ENCODE peak calls at places on chromosome 5, in nine cellular contexts. L is H1; M is cerebellar cortex; Y is activated T-cell treated with anti-CD3 and anti-CD28 coated beads, Interleukin-2, amount 50 U/mL, for 4 hours; N is HTR-8/SVneo; J is activated naive CD4-positive, alpha-beta T cell treated with Interleukin-2 at 50 U/mL for 16 hours; F is PC-3; K is GM12891; D is HEK293T. E is an unnamed sample.

GRCh38 chr5:127472700-127473099 is 44.7 kb upstream of the PRRC1 start:
- DNase-seq in L (no peak), M (no peak), Y (no peak), N (no peak), J (no peak), F (no peak), K (no peak), D (no peak), E (no peak)

GRCh38 chr5:91162534-91163381 is 220.4 kb downstream of the ARRDC3 start:
- DNase-seq in L (no peak), M (no peak), Y (peak), N (peak), J (peak), F (peak), K (peak), D (no peak), E (peak)

GRCh38 chr5:171806976-171807823 is 21.6 kb downstream of the SMIM23 start:
- DNase-seq in L (no peak), M (no peak), Y (no peak), N (no peak), J (no peak), F (peak), K (no peak), D (peak), E (no peak)

GRCh38 chr5:10690460-10690859 is 70.6 kb downstream of the DAP start:
- DNase-seq in L (no peak), M (no peak), Y (no peak), N (no peak), J (no peak), F (no peak), K (no peak), D (no peak), E (no peak)

GRCh38 chr5:122081541-122081940 is 3.5 kb upstream of the LOX start:
- DNase-seq in L (no peak), M (no peak), Y (no peak), N (no peak), J (no peak), F (no peak), K (no peak), D (no peak), E (no peak)

GRCh38 chr5:12794476-12795332 is 890.5 kb upstream of the CTNND2 start:
- DNase-seq in L (no peak), M (no peak), Y (no peak), N (no peak), J (no peak), F (no peak), K (no peak), D (no peak), E (no peak)

GRCh38 chr5:179166171-179166885 is 106.2 kb downstream of the ZNF354C start:
- DNase-seq in L (no peak), M (no peak), Y (no peak), N (no peak), J (no peak), F (no peak), K (no peak), D (no peak), E (no peak)

GRCh38 chr5:140725799-140726471 is 25.7 kb downstream of the ZMAT2 start:
- DNase-seq in L (peak), M (peak), Y (peak), N (peak), J (peak), F (no peak), K (peak), D (peak), E (peak)

GRCh38 chr5:147956064-147956841 is 49.9 kb upstream of the C5orf46 start:
- DNase-seq in L (no peak), M (no peak), Y (no peak), N (no peak), J (no peak), F (peak), K (no peak), D (no peak), E (no peak)

GRCh38 chr5:39709032-39709431 is 284.3 kb upstream of the DAB2 start:
- DNase-seq in L (no peak), M (no peak), Y (no peak), N (no peak), J (no peak), F (no peak), K (no peak), D (no peak), E (no peak)

GRCh38 chr5:90518666-90519065 is 10.7 kb downstream of the LYSMD3 start:
- DNase-seq in L (no peak), M (no peak), Y (no peak), N (no peak), J (no peak), F (peak), K (no peak), D (no peak), E (no peak)

GRCh38 chr5:128669803-128670202 is 131.8 kb upstream of the FBN2 start:
- DNase-seq in L (no peak), M (no peak), Y (no peak), N (no peak), J (no peak), F (peak), K (no peak), D (no peak), E (no peak)

GRCh38 chr5:1985781-1986180 is 103.1 kb upstream of the IRX4 start:
- DNase-seq in L (no peak), M (no peak), Y (no peak), N (no peak), J (no peak), F (no peak), K (no peak), D (no peak), E (no peak)

GRCh38 chr5:134003064-134003956 is 1.5 kb downstream of the VDAC1 start:
- DNase-seq in L (no peak), M (no peak), Y (no peak), N (no peak), J (peak), F (peak), K (no peak), D (no peak), E (no peak)

GRCh38 chr5:42564689-42565356 is 141.6 kb downstream of the GHR start:
- DNase-seq in L (no peak), M (no peak), Y (no peak), N (no peak), J (no peak), F (peak), K (no peak), D (no peak), E (no peak)

GRCh38 chr5:129945031-129945430 is 40.8 kb downstream of the CHSY3 start:
- DNase-seq in L (no peak), M (no peak), Y (no peak), N (no peak), J (no peak), F (no peak), K (no peak), D (no peak), E (no peak)

GRCh38 chr5:53338971-53339370 is 141.5 kb upstream of the FST start:
- DNase-seq in L (no peak), M (no peak), Y (no peak), N (no peak), J (no peak), F (no peak), K (no peak), D (no peak), E (no peak)

GRCh38 chr5:31759925-31760324 is 121.0 kb downstream of the PDZD2 start:
- DNase-seq in L (no peak), M (no peak), Y (no peak), N (no peak), J (no peak), F (no peak), K (no peak), D (no peak), E (no peak)

GRCh38 chr5:178449163-178450060 is 140.8 kb downstream of the COL23A1 start:
- DNase-seq in L (no peak), M (peak), Y (no peak), N (no peak), J (no peak), F (no peak), K (no peak), D (no peak), E (no peak)

GRCh38 chr5:38404667-38405276 is 146.4 kb downstream of the EGFLAM start:
- DNase-seq in L (peak), M (no peak), Y (no peak), N (no peak), J (no peak), F (peak), K (no peak), D (peak), E (no peak)

GRCh38 chr5:130337179-130337888 is 433.1 kb downstream of the CHSY3 start:
- DNase-seq in L (no peak), M (no peak), Y (no peak), N (peak), J (no peak), F (peak), K (no peak), D (no peak), E (no peak)

GRCh38 chr5:85931220-85931619 is 686.5 kb upstream of the COX7C start:
- DNase-seq in L (no peak), M (no peak), Y (no peak), N (no peak), J (no peak), F (peak), K (no peak), D (no peak), E (no peak)

GRCh38 chr5:15021286-15022046 is 149.9 kb upstream of the ANKH start:
- DNase-seq in L (no peak), M (no peak), Y (no peak), N (peak), J (no peak), F (peak), K (no peak), D (no peak), E (no peak)

GRCh38 chr5:1874348-1874747 is 8.4 kb downstream of the IRX4 start:
- DNase-seq in L (no peak), M (no peak), Y (no peak), N (no peak), J (no peak), F (no peak), K (no peak), D (no peak), E (no peak)

GRCh38 chr5:141650851-141651727 is at the start of gene FCHSD1:
- DNase-seq in L (peak), M (peak), Y (peak), N (peak), J (peak), F (peak), K (peak), D (peak), E (peak)

GRCh38 chr5:72723584-72723983 is 92.9 kb upstream of the TNPO1 start:
- DNase-seq in L (no peak), M (no peak), Y (no peak), N (no peak), J (no peak), F (peak), K (no peak), D (no peak), E (no peak)

GRCh38 chr5:9851458-9851857 is 221.3 kb upstream of the TAS2R1 start:
- DNase-seq in L (no peak), M (peak), Y (no peak), N (peak), J (no peak), F (peak), K (no peak), D (no peak), E (no peak)

GRCh38 chr5:169876376-169876775 is 103.9 kb downstream of the INSYN2B start:
- DNase-seq in L (no peak), M (no peak), Y (no peak), N (no peak), J (no peak), F (no peak), K (no peak), D (no peak), E (no peak)

GRCh38 chr5:177129206-177129605 is 4.4 kb upstream of the NSD1 start:
- DNase-seq in L (no peak), M (no peak), Y (no peak), N (no peak), J (no peak), F (peak), K (no peak), D (no peak), E (no peak)

GRCh38 chr5:28516657-28517175 is 1478.3 kb upstream of the CDH9 start:
- DNase-seq in L (no peak), M (no peak), Y (no peak), N (no peak), J (no peak), F (no peak), K (no peak), D (no peak), E (no peak)

GRCh38 chr5:115214541-115214940 is 44.8 kb upstream of the TRIM36 start:
- DNase-seq in L (no peak), M (no peak), Y (no peak), N (no peak), J (no peak), F (no peak), K (no peak), D (no peak), E (no peak)

GRCh38 chr5:1324719-1325190 is 20.1 kb downstream of the CLPTM1L start:
- DNase-seq in L (no peak), M (no peak), Y (no peak), N (no peak), J (no peak), F (no peak), K (no peak), D (no peak), E (no peak)

GRCh38 chr5:111685969-111686368 is 71.0 kb downstream of the NREP start:
- DNase-seq in L (no peak), M (peak), Y (no peak), N (peak), J (no peak), F (peak), K (no peak), D (peak), E (no peak)

E was measured in activated CD4-positive, CD25-positive, alpha-beta regulatory T cell treated with anti-CD3 and anti-CD28 coated beads, Interleukin-2, amount 50 U/mL, for 72 hours.